ENCODE peak calls at places on chromosomes 5 and 9, in eight cellular contexts. K is progenitor cell of endocrine pancreas; R is brain microvascular endothelial cell; G is NCI-H1417; W is ureter; X is neural progenitor cell; O is stimulated activated naive CD8-positive, alpha-beta T cell treated with anti-CD3 and anti-CD28 coated beads, Interleukin-15, Interleukin-2, amounts not matched to agents 100 U/mL and 50 U/mL, for 24 hours; A is NCI-H510A. F is an unnamed sample.

GRCh38 chr5:90866333-90866732 is 307.7 kb downstream of the ADGRV1 start:
- DNase-seq in K (no peak), R (no peak), G (peak; percentile 8), W (no peak), X (no peak), O (no peak), A (no peak), F (peak; percentile 18)

GRCh38 chr5:158856295-158856694 is 243.4 kb downstream of the EBF1 start:
- DNase-seq in K (no peak), R (no peak), G (peak; percentile 69), W (no peak), X (no peak), O (no peak), A (no peak), F (no peak)

GRCh38 chr5:141186897-141187512 is at the start of gene PCDHB9:
- DNase-seq in K (no peak), R (no peak), G (peak; percentile 71), W (no peak), X (peak; percentile 65), O (peak; percentile 37), A (no peak), F (peak; percentile 63)

GRCh38 chr9:77010527-77010926 is 8.9 kb upstream of the FOXB2 start:
- DNase-seq in K (no peak), R (no peak), G (no peak), W (no peak), X (no peak), O (no peak), A (no peak), F (no peak)

GRCh38 chr9:106874657-106875056 is 11.7 kb downstream of the ZNF462 start:
- DNase-seq in K (no peak), R (no peak), G (no peak), W (no peak), X (no peak), O (no peak), A (no peak), F (no peak)

GRCh38 chr9:112050544-112051475 is 124.3 kb downstream of the SUSD1 start:
- DNase-seq in K (no peak), R (peak; percentile 89), G (no peak), W (no peak), X (peak; percentile 31), O (no peak), A (no peak), F (no peak)

GRCh38 chr9:115786321-115786720 is 367.3 kb upstream of the PAPPA start:
- DNase-seq in K (no peak), R (peak; percentile 63), G (no peak), W (no peak), X (no peak), O (no peak), A (no peak), F (no peak)

GRCh38 chr9:87497604-87498045 is at the start of gene DAPK1:
- DNase-seq in K (peak; percentile 73), R (no peak), G (no peak), W (peak; percentile 61), X (peak; percentile 92), O (peak; percentile 28), A (peak; percentile 6), F (no peak)

GRCh38 chr9:37952731-37953130 is 48.8 kb upstream of the SLC25A51 start:
- DNase-seq in K (no peak), R (peak; percentile 52), G (no peak), W (no peak), X (no peak), O (no peak), A (no peak), F (no peak)

GRCh38 chr9:14437336-14438231 is 123.6 kb upstream of the NFIB start:
- DNase-seq in K (no peak), R (no peak), G (peak; percentile 68), W (no peak), X (no peak), O (no peak), A (peak; percentile 58), F (peak; percentile 99)

GRCh38 chr5:568061-568781 is 43.9 kb upstream of the CEP72 start:
- DNase-seq in K (no peak), R (no peak), G (no peak), W (peak; percentile 36), X (no peak), O (no peak), A (no peak), F (no peak)

GRCh38 chr5:107361945-107362344 is 308.8 kb downstream of the EFNA5 start:
- DNase-seq in K (no peak), R (no peak), G (no peak), W (no peak), X (no peak), O (no peak), A (no peak), F (no peak)

GRCh38 chr9:91305596-91305995 is 56.1 kb downstream of the AUH start:
- DNase-seq in K (no peak), R (no peak), G (no peak), W (no peak), X (no peak), O (no peak), A (no peak), F (no peak)

GRCh38 chr9:125446581-125447094 is 185.0 kb downstream of the GAPVD1 start:
- DNase-seq in K (no peak), R (no peak), G (peak; percentile 88), W (no peak), X (peak; percentile 53), O (no peak), A (no peak), F (no peak)

GRCh38 chr5:149605998-149606721 is 24.9 kb downstream of the ARHGEF37 start:
- DNase-seq in K (no peak), R (peak; percentile 82), G (no peak), W (no peak), X (no peak), O (no peak), A (no peak), F (no peak)

GRCh38 chr5:73311291-73312110 is 137.1 kb downstream of the FOXD1 start:
- DNase-seq in K (no peak), R (peak; percentile 90), G (no peak), W (no peak), X (peak; percentile 61), O (no peak), A (no peak), F (no peak)

GRCh38 chr5:91864902-91865420 is 481.8 kb upstream of the ARRDC3 start:
- DNase-seq in K (no peak), R (no peak), G (no peak), W (no peak), X (no peak), O (no peak), A (no peak), F (no peak)

GRCh38 chr9:123550012-123550411 is 194.0 kb downstream of the CRB2 start:
- DNase-seq in K (no peak), R (no peak), G (peak; percentile 37), W (no peak), X (peak; percentile 61), O (no peak), A (peak; percentile 14), F (no peak)

GRCh38 chr5:104265531-104266130 is 703.0 kb upstream of the NUDT12 start:
- DNase-seq in K (no peak), R (no peak), G (no peak), W (no peak), X (peak; percentile 29), O (no peak), A (no peak), F (no peak)

GRCh38 chr9:33288828-33289483 is 1.4 kb upstream of the NFX1 start:
- DNase-seq in K (no peak), R (no peak), G (no peak), W (peak; percentile 45), X (no peak), O (peak; percentile 16), A (no peak), F (no peak)

GRCh38 chr5:122858451-122858850 is 13.0 kb downstream of the SNX24 start:
- DNase-seq in K (no peak), R (no peak), G (no peak), W (no peak), X (no peak), O (no peak), A (no peak), F (peak; percentile 43)

GRCh38 chr5:138724470-138725146 is 28.6 kb upstream of the CTNNA1 start:
- DNase-seq in K (no peak), R (no peak), G (no peak), W (no peak), X (no peak), O (no peak), A (no peak), F (no peak)

GRCh38 chr9:36341936-36342577 is 58.0 kb downstream of the RNF38 start:
- DNase-seq in K (no peak), R (no peak), G (no peak), W (no peak), X (no peak), O (no peak), A (no peak), F (no peak)

GRCh38 chr5:20615888-20616563 is 628.0 kb upstream of the CDH18 start:
- DNase-seq in K (no peak), R (no peak), G (no peak), W (no peak), X (no peak), O (no peak), A (no peak), F (no peak)